ENCODE peak calls at places on chromosomes 4 and X, in seven cellular contexts. K is stimulated activated CD4-positive, alpha-beta T cell treated with anti-CD3 and anti-CD28 coated beads, Interleukin-15, amount 100 ng/mL, for 1 hour; F is GM23248; Y is CD8-positive, alpha-beta memory T cell; A is activated T-helper 1 cell treated with anti-CD3 and anti-CD28 coated beads, Interleukin-2, amount 50 U/mL, for 16 hours; S is HCEC 1CT; T is GM13976. D is an unnamed sample.

GRCh38 chrX:3286196-3286920 is 60.1 kb downstream of the MXRA5 start:
- DNase-seq in T (no peak), F (peak), S (peak), K (no peak), Y (no peak), A (no peak), D (no peak)

GRCh38 chr4:76087007-76087769 is 12.7 kb downstream of the ART3 start:
- DNase-seq in S (peak), A (no peak), F (peak), K (no peak), Y (no peak), T (peak), D (no peak)

GRCh38 chr4:112082954-112083586 is 62.2 kb upstream of the FAM241A start:
- DNase-seq in F (peak), K (no peak), Y (no peak), A (no peak), S (peak), T (no peak), D (no peak)

GRCh38 chr4:27716693-27717505 is 856.3 kb downstream of the STIM2 start:
- DNase-seq in S (no peak), F (no peak), K (no peak), T (no peak), A (no peak), Y (no peak), D (no peak)

GRCh38 chrX:101488796-101489195 is 3.5 kb downstream of the ARMCX4 start:
- DNase-seq in F (no peak), Y (no peak), S (no peak), T (no peak), K (no peak), A (no peak), D (no peak)

GRCh38 chrX:103730746-103731508 is 20.2 kb downstream of the TMEM31 start:
- DNase-seq in F (peak), A (no peak), K (no peak), S (peak), Y (no peak), T (no peak), D (no peak)

GRCh38 chrX:118564498-118564897 is 68.9 kb downstream of the DOCK11 start:
- DNase-seq in K (no peak), F (no peak), T (no peak), S (no peak), Y (no peak), A (no peak), D (no peak)

GRCh38 chr4:94350095-94350494 is 7.5 kb upstream of the HPGDS start:
- DNase-seq in F (no peak), T (no peak), S (no peak), Y (no peak), K (no peak), A (no peak), D (no peak)

GRCh38 chr4:111937368-111937767 is 207.9 kb upstream of the FAM241A start:
- DNase-seq in T (peak), F (peak), K (no peak), S (peak), A (no peak), Y (no peak), D (no peak)

GRCh38 chrX:20063716-20064351 is 52.9 kb downstream of the MAP7D2 start:
- DNase-seq in T (no peak), A (no peak), K (no peak), S (peak), Y (no peak), F (peak), D (no peak)

GRCh38 chr4:53605783-53606182 is 14.5 kb upstream of the LNX1 start:
- DNase-seq in F (no peak), Y (no peak), A (no peak), T (no peak), S (no peak), K (no peak), D (no peak)

GRCh38 chr4:122830392-122831095 is 3.9 kb downstream of the FGF2 start:
- DNase-seq in S (no peak), A (no peak), K (no peak), F (peak), T (no peak), Y (no peak), D (no peak)

GRCh38 chrX:68824152-68824433 is 4.7 kb upstream of the EFNB1 start:
- DNase-seq in S (no peak), Y (no peak), K (no peak), T (no peak), A (no peak), F (no peak), D (no peak)

GRCh38 chrX:13131511-13132137 is 87.2 kb upstream of the FAM9C start:
- DNase-seq in F (no peak), A (no peak), Y (peak), K (no peak), T (peak), S (no peak), D (no peak)

GRCh38 chrX:45756562-45756961 is 555.9 kb upstream of the DIPK2B start:
- DNase-seq in Y (no peak), S (no peak), A (no peak), K (no peak), T (no peak), F (no peak), D (no peak)

GRCh38 chrX:45743906-45744625 is 543.4 kb upstream of the DIPK2B start:
- DNase-seq in Y (no peak), S (no peak), A (no peak), K (no peak), F (peak), T (no peak), D (no peak)

GRCh38 chr4:39613093-39613656 is 25.5 kb downstream of the SMIM14 start:
- DNase-seq in A (no peak), K (no peak), T (peak), S (peak), Y (no peak), F (peak), D (no peak)

GRCh38 chr4:105714071-105714521 is 5.5 kb downstream of the GSTCD start:
- DNase-seq in K (no peak), A (no peak), F (peak), T (peak), Y (no peak), S (peak), D (no peak)